ENCODE peak calls at places on chromosomes 2 and 18, in nine cellular contexts. G is tibial nerve, R is fibroblast of mammary gland, I is lung, P is Calu3, Z is sigmoid colon, L is esophagus squamous epithelium, Y is CD14-positive monocyte, O is RWPE1. S is an unnamed sample.
A peak's percentile ranks its signal among the peaks of the same experiment; 100 is the strongest.

GRCh38 chr2:237432484-237433092 is 18.6 kb upstream of the COL6A3 start:
- DNase-seq in R (peak; percentile 97), G (no peak), I (no peak), P (peak; percentile 61), O (peak; percentile 69), Z (no peak), Y (no peak), L (no peak), S (no peak)

GRCh38 chr2:203623616-203624015 is 82.8 kb upstream of the CD28 start:
- DNase-seq in Z (no peak), L (no peak), Y (no peak), R (no peak), I (no peak), P (no peak), O (no peak), G (no peak), S (no peak)

GRCh38 chr2:101816598-101816997 is 119.1 kb downstream of the MAP4K4 start:
- DNase-seq in O (no peak), L (no peak), P (no peak), I (no peak), G (no peak), Y (no peak), Z (no peak), R (peak; percentile 28), S (no peak)

GRCh38 chr2:84879595-84880394 is 1.1 kb downstream of the TRABD2A start:
- DNase-seq in I (no peak), L (no peak), R (no peak), G (no peak), P (no peak), O (no peak), Y (no peak), Z (no peak), S (peak; percentile 39)

GRCh38 chr18:47251289-47252120 is at the start of gene SKOR2:
- DNase-seq in O (no peak), P (no peak), G (no peak), L (no peak), Z (no peak), R (no peak), Y (no peak), I (no peak), S (peak; percentile 58)

GRCh38 chr2:145598434-145598833 is 1078.5 kb upstream of the ZEB2 start:
- DNase-seq in P (no peak), G (no peak), Y (no peak), I (no peak), L (no peak), R (peak; percentile 70), O (no peak), Z (no peak), S (no peak)

GRCh38 chr2:10433948-10434884 is 13.9 kb downstream of the ODC1 start:
- DNase-seq in Z (no peak), Y (no peak), R (no peak), O (no peak), I (no peak), G (no peak), P (no peak), L (no peak), S (no peak)

GRCh38 chr18:46621871-46622270 is 35.1 kb downstream of the LOXHD1 start:
- DNase-seq in O (no peak), L (no peak), P (no peak), R (no peak), I (no peak), Z (no peak), G (no peak), Y (no peak), S (no peak)

GRCh38 chr2:190841707-190842505 is 38.7 kb upstream of the GLS start:
- DNase-seq in R (peak; percentile 56), I (no peak), P (no peak), G (no peak), O (no peak), Z (no peak), L (no peak), Y (no peak), S (no peak)

GRCh38 chr2:179263460-179264237 is 983 bp downstream of the SESTD1 start:
- DNase-seq in L (peak; percentile 5), O (no peak), Y (peak; percentile 56), P (peak; percentile 37), R (peak; percentile 73), I (peak; percentile 38), Z (peak; percentile 79), G (no peak), S (peak; percentile 73)

GRCh38 chr2:143354050-143354449 is 224.8 kb downstream of the ARHGAP15 start:
- DNase-seq in Y (no peak), L (no peak), G (no peak), Z (no peak), R (no peak), O (no peak), P (no peak), I (no peak), S (no peak)

GRCh38 chr18:22563098-22563707 is 145.5 kb upstream of the CTAGE1 start:
- DNase-seq in P (peak; percentile 65), R (peak; percentile 92), O (peak; percentile 88), Y (no peak), G (no peak), L (no peak), Z (no peak), I (no peak), S (no peak)

GRCh38 chr2:12177052-12177994 is 430.9 kb downstream of the LPIN1 start:
- DNase-seq in I (no peak), P (peak; percentile 48), G (no peak), O (peak; percentile 59), R (peak; percentile 70), L (no peak), Y (peak; percentile 86), Z (peak; percentile 87), S (peak; percentile 64)

GRCh38 chr18:44682871-44683221 is 2.2 kb downstream of the SETBP1 start:
- DNase-seq in P (no peak), G (no peak), Y (no peak), I (no peak), R (peak; percentile 16), Z (peak; percentile 82), L (no peak), O (no peak), S (no peak)

GRCh38 chr18:44637210-44638051 is 43.3 kb upstream of the SETBP1 start:
- DNase-seq in O (peak; percentile 43), Z (no peak), Y (no peak), P (peak; percentile 35), I (no peak), L (no peak), G (no peak), R (peak; percentile 5), S (no peak)

GRCh38 chr2:464562-465309 is 176.8 kb upstream of the ALKAL2 start:
- DNase-seq in G (no peak), L (no peak), R (no peak), Z (no peak), P (no peak), Y (no peak), O (no peak), I (no peak), S (no peak)

GRCh38 chr2:100321181-100321880 is 970 bp downstream of the LONRF2 start:
- DNase-seq in R (peak; percentile 6), P (peak; percentile 82), O (no peak), Z (no peak), Y (no peak), L (no peak), G (no peak), I (peak; percentile 34), S (peak; percentile 73)
- TF ChIP-seq CTCF in R (no peak), P (peak; percentile 37), O (no peak), Z (no peak), Y (no peak), L (no peak), G (no peak), I (no peak), S (peak; percentile 29)

GRCh38 chr18:2900742-2901404 is 54.1 kb downstream of the EMILIN2 start:
- DNase-seq in I (no peak), P (no peak), O (no peak), G (no peak), L (no peak), Y (no peak), Z (no peak), R (no peak), S (no peak)
- TF ChIP-seq CTCF in I (no peak), P (no peak), O (no peak), G (no peak), L (no peak), Y (no peak), Z (no peak), R (no peak), S (no peak)

GRCh38 chr2:119523383-119523958 is 812 bp downstream of the SCTR start:
- DNase-seq in O (no peak), G (no peak), L (no peak), R (no peak), Z (no peak), I (no peak), Y (no peak), P (no peak), S (no peak)

GRCh38 chr2:119525574-119525973 is 1.3 kb upstream of the SCTR start:
- DNase-seq in Y (no peak), Z (no peak), G (no peak), I (no peak), O (no peak), L (no peak), P (no peak), R (no peak), S (no peak)

GRCh38 chr2:119521437-119521825 is 2.9 kb downstream of the SCTR start:
- DNase-seq in I (no peak), P (no peak), Y (no peak), Z (no peak), G (no peak), R (no peak), L (no peak), O (no peak), S (no peak)

GRCh38 chr2:119522561-119523110 is 1.6 kb downstream of the SCTR start:
- DNase-seq in R (no peak), P (no peak), Z (no peak), Y (no peak), G (no peak), O (no peak), L (no peak), I (no peak), S (no peak)

DNA sequence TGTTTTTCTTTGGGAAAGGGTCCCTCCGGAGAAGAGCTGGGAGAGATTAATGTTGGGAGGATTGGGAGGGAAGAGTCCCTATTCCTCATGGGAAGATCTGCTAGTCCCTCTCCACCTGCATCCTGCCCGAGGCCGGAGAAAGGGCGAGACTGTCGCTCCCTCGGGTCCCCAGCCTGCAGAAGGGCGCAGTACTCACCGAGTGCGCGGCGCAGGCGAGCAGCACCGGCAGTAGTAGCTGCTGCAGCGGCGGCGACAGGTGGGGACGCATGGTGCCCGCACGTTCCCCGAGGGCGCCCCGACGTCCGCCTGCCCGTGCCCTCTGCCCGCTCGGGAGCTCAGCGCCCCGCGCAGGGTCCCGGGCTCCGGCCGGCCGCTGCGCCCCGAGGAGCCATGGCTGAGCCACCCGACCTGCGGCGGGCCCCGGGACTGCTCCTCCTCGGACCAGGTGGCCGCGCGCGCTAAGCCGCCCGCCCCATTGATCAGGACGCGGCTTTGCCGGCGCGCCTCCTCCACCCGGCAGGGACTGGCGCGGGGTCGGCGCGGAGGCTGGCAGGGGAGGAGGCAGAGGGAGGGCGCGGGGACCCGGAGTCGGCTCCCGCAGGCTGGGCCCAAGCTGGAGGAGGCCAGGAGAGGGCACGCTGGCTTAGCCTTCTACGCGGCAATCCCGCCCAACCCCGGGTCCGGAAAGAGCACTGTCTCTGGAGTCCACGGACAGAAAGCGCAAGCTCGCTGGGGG is at the start of gene SCTR:
- DNase-seq in R (no peak), Y (no peak), G (no peak), L (no peak), O (no peak), P (peak; percentile 45), I (no peak), Z (no peak), S (peak; percentile 53)
- TF ChIP-seq CTCF in R (no peak), Y (no peak), G (no peak), L (no peak), O (no peak), P (no peak), I (no peak), Z (no peak), S (no peak)

GRCh38 chr2:23566236-23567142 is 181.5 kb downstream of the KLHL29 start:
- DNase-seq in O (peak; percentile 49), G (no peak), P (peak; percentile 54), Y (no peak), Z (no peak), I (no peak), R (peak; percentile 29), L (no peak), S (peak; percentile 62)
- TF ChIP-seq CTCF in O (no peak), G (no peak), P (peak; percentile 44), Y (peak; percentile 8), Z (no peak), I (no peak), R (peak; percentile 52), L (no peak), S (peak; percentile 65)

S was measured in glutamatergic neuron.